ENCODE peak calls at places on chromosome 18, in nine cellular contexts. B is erythroblast, C is GM04504, W is sigmoid colon, D is NCI-H1417 treated with DMSO at 0.1 percent for 48 hours, P is caudate nucleus, V is mesenchymal stem cell, I is AML-193, F is NCI-H1092 treated with DMSO at 0.1 percent for 48 hours. Q is an unnamed sample.

GRCh38 chr18:23669804-23670203 is 7.1 kb upstream of the ANKRD29 start:
- DNase-seq in B (no peak), C (no peak), W (no peak), D (no peak), P (no peak), V (no peak), I (no peak), F (no peak), Q (no peak)

GRCh38 chr18:14179306-14179705 is 47.1 kb upstream of the ZNF519 start:
- DNase-seq in B (no peak), C (no peak), W (no peak), D (no peak), P (no peak), V (no peak), I (no peak), F (no peak), Q (peak; percentile 17)

GRCh38 chr18:13640266-13640860 is 86.0 kb downstream of the FAM210A start:
- DNase-seq in B (no peak), C (no peak), W (peak; percentile 25), D (no peak), P (no peak), V (no peak), I (no peak), F (no peak), Q (no peak)

GRCh38 chr18:30957086-30957485 is 85.5 kb downstream of the DSC3 start:
- DNase-seq in B (no peak), C (no peak), W (no peak), D (no peak), P (no peak), V (no peak), I (no peak), F (no peak), Q (no peak)

GRCh38 chr18:58788971-58789797 is 75.5 kb upstream of the ZNF532 start:
- DNase-seq in B (peak; percentile 34), C (no peak), W (no peak), D (no peak), P (peak; percentile 8), V (peak; percentile 92), I (no peak), F (no peak), Q (peak; percentile 91)

GRCh38 chr18:22844643-22845042 is 88.5 kb upstream of the RBBP8 start:
- DNase-seq in B (no peak), C (no peak), W (no peak), D (no peak), P (no peak), V (no peak), I (no peak), F (no peak), Q (no peak)

GRCh38 chr18:58674863-58675472 is 3.7 kb downstream of the MALT1 start:
- DNase-seq in B (no peak), C (no peak), W (no peak), D (no peak), P (no peak), V (peak; percentile 43), I (no peak), F (no peak), Q (no peak)

GRCh38 chr18:63433349-63433866 is 11.1 kb upstream of the VPS4B start:
- DNase-seq in B (no peak), C (no peak), W (peak; percentile 68), D (no peak), P (no peak), V (no peak), I (no peak), F (no peak), Q (no peak)

GRCh38 chr18:22391571-22392359 is 25.9 kb downstream of the CTAGE1 start:
- DNase-seq in B (peak; percentile 24), C (peak; percentile 76), W (no peak), D (no peak), P (no peak), V (peak; percentile 97), I (no peak), F (no peak), Q (no peak)

GRCh38 chr18:48946329-48946835 is 4.4 kb downstream of the SMAD7 start:
- DNase-seq in B (no peak), C (peak; percentile 53), W (no peak), D (peak; percentile 58), P (no peak), V (peak; percentile 83), I (no peak), F (peak; percentile 83), Q (peak; percentile 25)

GRCh38 chr18:76948345-76948744 is 126.0 kb downstream of the ZNF236 start:
- DNase-seq in B (no peak), C (no peak), W (no peak), D (no peak), P (no peak), V (no peak), I (no peak), F (no peak), Q (no peak)

GRCh38 chr18:80208620-80209019 is 38.7 kb downstream of the PARD6G start:
- DNase-seq in B (no peak), C (no peak), W (no peak), D (no peak), P (no peak), V (no peak), I (no peak), F (no peak), Q (no peak)

GRCh38 chr18:27413495-27414401 is 228.6 kb upstream of the CHST9 start:
- DNase-seq in B (no peak), C (peak; percentile 71), W (peak; percentile 72), D (no peak), P (no peak), V (peak; percentile 9), I (no peak), F (no peak), Q (no peak)

GRCh38 chr18:74818776-74819175 is 221.1 kb downstream of the ZNF407 start:
- DNase-seq in B (no peak), C (no peak), W (no peak), D (no peak), P (no peak), V (no peak), I (no peak), F (no peak), Q (no peak)

GRCh38 chr18:32091724-32092421 is at the start of gene RNF138:
- DNase-seq in B (peak; percentile 97), C (peak; percentile 56), W (peak; percentile 95), D (peak; percentile 24), P (peak; percentile 68), V (peak; percentile 90), I (peak; percentile 59), F (peak; percentile 94), Q (peak; percentile 94)

GRCh38 chr18:79738565-79739439 is 58.9 kb upstream of the KCNG2 start:
- DNase-seq in B (no peak), C (peak; percentile 23), W (peak; percentile 36), D (no peak), P (no peak), V (no peak), I (no peak), F (no peak), Q (no peak)

GRCh38 chr18:37019157-37019571 is 190.2 kb downstream of the KIAA1328 start:
- DNase-seq in B (no peak), C (no peak), W (no peak), D (no peak), P (no peak), V (peak; percentile 37), I (peak; percentile 2), F (peak; percentile 34), Q (peak; percentile 87)

GRCh38 chr18:78517973-78518372 is 461.6 kb upstream of the SALL3 start:
- DNase-seq in B (no peak), C (no peak), W (no peak), D (no peak), P (no peak), V (no peak), I (no peak), F (no peak), Q (no peak)

GRCh38 chr18:41347057-41347456 is 608.0 kb upstream of the PIK3C3 start:
- DNase-seq in B (no peak), C (peak; percentile 41), W (no peak), D (no peak), P (no peak), V (peak; percentile 77), I (no peak), F (no peak), Q (no peak)

GRCh38 chr18:49564435-49564834 is 2.6 kb downstream of the LIPG start:
- DNase-seq in B (no peak), C (no peak), W (no peak), D (no peak), P (no peak), V (no peak), I (no peak), F (no peak), Q (no peak)